ENCODE peak calls at places on chromosomes 12 and 14, in seven cellular contexts. N is HFF-Myc; X is kidney epithelial cell; L is posterior vena cava; Y is psoas muscle; P is pons; K is activated naive CD4-positive, alpha-beta T cell. M is an unnamed sample.

GRCh38 chr14:104425171-104425681 is 154.3 kb upstream of the C14orf180 start:
- DNase-seq in N (no peak), X (no peak), L (no peak), Y (no peak), P (no peak), K (no peak), M (no peak)

GRCh38 chr14:23308721-23309445 is 2.2 kb downstream of the BCL2L2 start:
- DNase-seq in N (no peak), X (no peak), L (no peak), Y (no peak), P (no peak), K (no peak), M (no peak)

GRCh38 chr14:24426912-24427536 is 2.4 kb downstream of the CBLN3 start:
- DNase-seq in N (no peak), X (no peak), L (peak), Y (no peak), P (no peak), K (no peak), M (peak)

GRCh38 chr14:104871656-104872468 is 6.8 kb downstream of the CEP170B start:
- DNase-seq in N (no peak), X (no peak), L (no peak), Y (peak), P (no peak), K (no peak), M (no peak)

GRCh38 chr14:55588259-55588699 is 8.3 kb downstream of the KTN1 start:
- DNase-seq in N (no peak), X (no peak), L (no peak), Y (no peak), P (no peak), K (no peak), M (no peak)

GRCh38 chr12:53211476-53212381 is 4.7 kb upstream of the ITGB7 start:
- DNase-seq in N (no peak), X (no peak), L (peak), Y (no peak), P (no peak), K (no peak), M (no peak)

GRCh38 chr12:49796606-49797451 is 31.4 kb downstream of the NCKAP5L start:
- DNase-seq in N (no peak), X (no peak), L (peak), Y (no peak), P (no peak), K (no peak), M (no peak)

GRCh38 chr12:2035421-2036080 is 17.2 kb upstream of the CACNA1C start:
- DNase-seq in N (no peak), X (no peak), L (no peak), Y (no peak), P (no peak), K (no peak), M (no peak)

GRCh38 chr12:113889806-113890581 is 76.1 kb downstream of the RBM19 start:
- DNase-seq in N (no peak), X (no peak), L (no peak), Y (no peak), P (peak), K (no peak), M (no peak)

GRCh38 chr12:71719647-71720370 is 33.9 kb downstream of the TMEM19 start:
- DNase-seq in N (no peak), X (no peak), L (no peak), Y (no peak), P (no peak), K (no peak), M (no peak)

GRCh38 chr12:99154983-99155336 is 492.6 kb upstream of the GARIN6 start:
- DNase-seq in N (no peak), X (no peak), L (no peak), Y (no peak), P (no peak), K (no peak), M (no peak)

GRCh38 chr14:73025544-73025943 is 1.4 kb downstream of the ZFYVE1 start:
- DNase-seq in N (no peak), X (no peak), L (no peak), Y (no peak), P (no peak), K (no peak), M (no peak)

GRCh38 chr14:68306934-68307758 is 485.7 kb downstream of the ZFP36L1 start:
- DNase-seq in N (no peak), X (no peak), L (no peak), Y (no peak), P (no peak), K (no peak), M (no peak)